ENCODE peak calls at places on chromosomes 12 and 14, in five cellular contexts. One of them, this sample, is unnamed.

GRCh38 chr14:90344920-90345557 is 13.3 kb upstream of the NRDE2 start:
- DNase-seq in IMR-90: peak; percentile 11
- DNase-seq in mesendoderm: no peak
- DNase-seq in mesenchymal stem cell: no peak
- DNase-seq in H1: no peak
- DNase-seq in this sample: no peak

GRCh38 chr12:109763201-109763841 is 49.7 kb downstream of the FAM222A start:
- DNase-seq in IMR-90: peak; percentile 58
- DNase-seq in mesendoderm: peak; percentile 56
- DNase-seq in mesenchymal stem cell: peak; percentile 65
- DNase-seq in H1: peak; percentile 35
- DNase-seq in this sample: no peak

GRCh38 chr14:105315211-105315721 is 718 bp downstream of the PACS2 start:
- DNase-seq in IMR-90: no peak
- DNase-seq in mesendoderm: peak; percentile 38
- DNase-seq in mesenchymal stem cell: peak; percentile 55
- DNase-seq in H1: peak; percentile 73
- DNase-seq in this sample: no peak

GRCh38 chr12:107318554-107318803 is 225.1 kb upstream of the CRY1 start:
- DNase-seq in IMR-90: no peak
- DNase-seq in mesendoderm: no peak
- DNase-seq in mesenchymal stem cell: no peak
- DNase-seq in H1: no peak
- DNase-seq in this sample: no peak

GRCh38 chr12:96902076-96902475 is 5.0 kb upstream of the NEDD1 start:
- DNase-seq in IMR-90: no peak
- DNase-seq in mesendoderm: no peak
- DNase-seq in mesenchymal stem cell: no peak
- DNase-seq in H1: no peak
- DNase-seq in this sample: no peak

GRCh38 chr12:67446716-67447115 is 177.6 kb downstream of the CAND1 start:
- DNase-seq in IMR-90: no peak
- DNase-seq in mesendoderm: no peak
- DNase-seq in mesenchymal stem cell: no peak
- DNase-seq in H1: no peak
- DNase-seq in this sample: no peak

GRCh38 chr12:106108187-106108816 is 30.5 kb downstream of the NUAK1 start:
- DNase-seq in IMR-90: peak; percentile 65
- DNase-seq in mesendoderm: peak; percentile 90
- DNase-seq in mesenchymal stem cell: peak; percentile 53
- DNase-seq in H1: no peak
- DNase-seq in this sample: no peak

GRCh38 chr14:73173092-73173735 is 36.9 kb downstream of the PSEN1 start:
- DNase-seq in IMR-90: peak; percentile 65
- DNase-seq in mesendoderm: peak; percentile 16
- DNase-seq in mesenchymal stem cell: peak; percentile 57
- DNase-seq in H1: no peak
- DNase-seq in this sample: peak; percentile 6

GRCh38 chr12:53585726-53586125 is 40.5 kb downstream of the ATF7 start:
- DNase-seq in IMR-90: no peak
- DNase-seq in mesendoderm: no peak
- DNase-seq in mesenchymal stem cell: no peak
- DNase-seq in H1: no peak
- DNase-seq in this sample: no peak

GRCh38 chr12:53589423-53589822 is 36.8 kb downstream of the ATF7 start:
- DNase-seq in IMR-90: no peak
- DNase-seq in mesendoderm: no peak
- DNase-seq in mesenchymal stem cell: no peak
- DNase-seq in H1: no peak
- DNase-seq in this sample: no peak

GRCh38 chr12:53589915-53590314 is 36.3 kb downstream of the ATF7 start:
- DNase-seq in IMR-90: no peak
- DNase-seq in mesendoderm: no peak
- DNase-seq in mesenchymal stem cell: no peak
- DNase-seq in H1: no peak
- DNase-seq in this sample: no peak

GRCh38 chr12:53588155-53588554 is 38.0 kb downstream of the ATF7 start:
- DNase-seq in IMR-90: no peak
- DNase-seq in mesendoderm: no peak
- DNase-seq in mesenchymal stem cell: no peak
- DNase-seq in H1: no peak
- DNase-seq in this sample: no peak

DNA sequence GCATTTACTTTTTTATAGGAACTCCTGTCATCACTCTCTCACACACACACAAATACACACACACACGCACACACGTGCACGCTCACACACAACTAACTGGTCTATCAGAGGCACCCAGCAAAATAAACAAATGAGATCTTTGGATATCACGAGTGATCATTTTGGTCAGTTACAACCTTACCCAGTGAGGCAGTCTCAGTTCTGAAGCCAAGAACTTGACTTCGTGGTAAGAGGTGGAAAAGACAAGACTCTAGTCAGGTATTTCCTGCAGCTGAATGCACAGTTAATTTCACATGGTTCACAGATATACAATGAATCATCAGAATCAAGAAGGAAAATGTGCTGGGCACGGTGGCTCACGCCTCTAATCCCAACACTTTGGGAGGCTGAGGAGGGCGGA is 39.4 kb downstream of the ATF7 start:
- DNase-seq in IMR-90: peak; percentile 63
- DNase-seq in mesendoderm: no peak
- DNase-seq in mesenchymal stem cell: no peak
- DNase-seq in H1: no peak
- DNase-seq in this sample: no peak
- H2BK15ac ChIP-seq in IMR-90: no peak overlapping the region
- H2BK15ac ChIP-seq in mesendoderm: no peak overlapping the region
- H2BK15ac ChIP-seq in mesenchymal stem cell: no peak overlapping the region
- H2BK15ac ChIP-seq in H1: no peak overlapping the region
- H2BK15ac ChIP-seq in this sample: no peak overlapping the region

DNA sequence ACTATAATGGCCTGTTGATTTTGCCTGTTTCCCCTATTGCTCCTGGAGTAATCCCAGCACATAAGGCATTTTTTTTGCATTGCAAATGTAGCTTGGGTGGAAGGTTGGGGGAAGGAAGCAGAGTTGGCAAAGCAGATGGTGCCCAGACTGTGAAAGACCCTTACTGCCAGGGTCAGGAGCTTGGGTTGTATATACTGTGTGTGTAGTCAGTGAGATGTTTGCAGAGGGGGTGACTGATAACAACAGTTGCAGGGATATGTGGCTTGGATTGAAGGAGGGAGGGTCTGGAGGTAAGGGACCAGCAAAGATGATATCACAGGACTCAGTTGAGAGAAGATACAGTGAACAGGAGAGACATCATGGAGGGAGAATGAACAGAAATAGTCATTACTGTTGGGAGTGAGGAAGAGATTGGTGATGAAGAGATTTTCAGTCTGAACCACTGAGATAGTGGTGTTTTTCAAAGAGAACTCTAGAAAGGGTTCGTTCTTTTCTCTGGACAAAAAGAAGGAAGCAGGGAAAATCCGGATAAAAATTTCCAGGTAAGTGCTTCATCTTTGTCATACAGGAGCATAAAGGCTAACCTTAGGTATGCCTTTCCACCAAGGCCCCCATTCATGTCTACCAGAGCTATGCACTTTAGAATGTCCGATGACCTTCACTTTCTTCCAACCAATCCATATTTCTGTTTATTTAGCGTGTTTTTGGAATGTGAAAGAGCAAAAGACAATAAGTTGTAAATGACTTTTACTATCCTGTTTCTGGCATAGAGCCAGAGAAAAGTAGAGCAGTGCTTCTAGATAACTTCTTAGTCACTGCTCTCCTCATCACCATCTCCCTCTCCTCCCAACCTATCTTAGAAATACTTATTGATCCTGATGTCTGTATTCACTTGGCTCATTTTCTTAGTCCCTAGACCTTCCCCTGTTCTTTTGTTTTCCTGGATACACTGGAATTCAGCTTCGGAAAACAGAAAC is 116.4 kb downstream of the TTC6 start:
- DNase-seq in IMR-90: no peak
- DNase-seq in mesendoderm: no peak
- DNase-seq in mesenchymal stem cell: no peak
- DNase-seq in H1: no peak
- DNase-seq in this sample: no peak
- H3K23ac ChIP-seq in IMR-90: no peak overlapping the region
- H3K23ac ChIP-seq in mesendoderm: no peak overlapping the region
- H3K23ac ChIP-seq in mesenchymal stem cell: no peak overlapping the region
- H3K23ac ChIP-seq in H1: no peak overlapping the region
- H3K23ac ChIP-seq in this sample: no peak overlapping the region

GRCh38 chr14:93970967-93971634 is 5.3 kb downstream of the ASB2 start:
- DNase-seq in IMR-90: peak; percentile 18
- DNase-seq in mesendoderm: no peak
- DNase-seq in mesenchymal stem cell: no peak
- DNase-seq in H1: no peak
- DNase-seq in this sample: no peak
- H3K4me3 ChIP-seq in IMR-90: no peak overlapping the region
- H3K4me3 ChIP-seq in mesendoderm: no peak overlapping the region
- H3K4me3 ChIP-seq in mesenchymal stem cell: peak overlapping the region; percentile 60
- H3K4me3 ChIP-seq in H1: no peak overlapping the region
- H3K4me3 ChIP-seq in this sample: no peak overlapping the region

GRCh38 chr12:47816646-47817271 is 2.9 kb downstream of the HDAC7 start:
- DNase-seq in IMR-90: no peak
- DNase-seq in mesendoderm: peak; percentile 56
- DNase-seq in mesenchymal stem cell: no peak
- DNase-seq in H1: no peak
- DNase-seq in this sample: no peak

GRCh38 chr12:47818382-47818700 is 1.4 kb downstream of the HDAC7 start:
- DNase-seq in IMR-90: peak; percentile 43
- DNase-seq in mesendoderm: peak; percentile 57
- DNase-seq in mesenchymal stem cell: peak; percentile 64
- DNase-seq in H1: no peak
- DNase-seq in this sample: no peak

GRCh38 chr12:47818701-47819543 is 781 bp downstream of the HDAC7 start:
- DNase-seq in IMR-90: no peak
- DNase-seq in mesendoderm: peak; percentile 67
- DNase-seq in mesenchymal stem cell: peak; percentile 56
- DNase-seq in H1: peak; percentile 84
- DNase-seq in this sample: peak; percentile 64

GRCh38 chr12:47818007-47818376 is 1.7 kb downstream of the HDAC7 start:
- DNase-seq in IMR-90: no peak
- DNase-seq in mesendoderm: no peak
- DNase-seq in mesenchymal stem cell: no peak
- DNase-seq in H1: no peak
- DNase-seq in this sample: no peak

GRCh38 chr12:47817272-47818006 is 2.3 kb downstream of the HDAC7 start:
- DNase-seq in IMR-90: no peak
- DNase-seq in mesendoderm: no peak
- DNase-seq in mesenchymal stem cell: peak; percentile 55
- DNase-seq in H1: no peak
- DNase-seq in this sample: no peak
- H2BK15ac ChIP-seq in IMR-90: peak overlapping the region; percentile 63
- H2BK15ac ChIP-seq in mesendoderm: no peak overlapping the region
- H2BK15ac ChIP-seq in mesenchymal stem cell: peak overlapping the region; percentile 39
- H2BK15ac ChIP-seq in H1: peak overlapping the region; percentile 29
- H2BK15ac ChIP-seq in this sample: no peak overlapping the region

GRCh38 chr14:38206689-38207088 is 1.0 kb upstream of the SSTR1 start:
- DNase-seq in IMR-90: no peak
- DNase-seq in mesendoderm: no peak
- DNase-seq in mesenchymal stem cell: no peak
- DNase-seq in H1: no peak
- DNase-seq in this sample: no peak
- H3K23ac ChIP-seq in IMR-90: no peak overlapping the region
- H3K23ac ChIP-seq in mesendoderm: no peak overlapping the region
- H3K23ac ChIP-seq in mesenchymal stem cell: no peak overlapping the region
- H3K23ac ChIP-seq in H1: no peak overlapping the region
- H3K23ac ChIP-seq in this sample: no peak overlapping the region

DNA sequence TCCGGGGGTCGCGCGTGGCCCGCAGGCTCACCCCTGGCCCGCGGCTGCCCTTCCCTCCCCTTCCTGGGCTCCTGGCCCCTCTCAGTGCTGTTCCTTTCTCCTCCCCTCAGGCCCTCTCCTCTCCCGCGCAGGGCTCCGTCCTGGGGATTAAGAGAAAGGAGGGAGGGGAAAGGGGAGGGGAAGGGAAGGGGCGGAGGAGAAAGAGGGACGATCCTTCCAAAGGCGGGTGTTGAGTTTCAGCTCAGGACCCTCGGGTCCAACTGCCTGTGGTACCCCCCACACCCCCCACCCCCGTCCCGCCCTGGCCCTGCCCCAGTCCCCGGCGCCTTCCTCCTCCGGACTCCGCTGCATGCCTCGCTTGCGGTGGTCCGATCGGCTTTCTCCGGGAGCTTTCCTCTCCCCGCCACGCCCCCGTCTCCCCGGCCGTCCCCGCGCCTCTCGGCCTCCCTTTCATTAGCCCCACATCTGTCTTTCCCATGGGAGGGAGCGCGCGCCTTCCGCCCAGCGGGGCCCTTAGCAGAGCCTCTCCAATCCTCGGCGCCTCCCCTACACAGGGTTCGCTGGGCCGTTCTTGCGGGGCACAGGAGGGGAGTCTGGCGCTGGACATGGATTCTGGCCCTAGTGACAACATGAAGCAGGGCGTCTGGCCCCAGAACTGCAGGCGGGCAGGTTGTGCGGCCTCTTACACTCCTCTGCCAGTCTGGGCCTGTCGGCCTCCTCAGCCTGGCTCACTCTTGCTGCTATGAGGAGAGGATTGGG is 1.4 kb upstream of the EFS start:
- DNase-seq in IMR-90: peak; percentile 72
- DNase-seq in mesendoderm: peak; percentile 97
- DNase-seq in mesenchymal stem cell: peak; percentile 85
- DNase-seq in H1: peak; percentile 92
- DNase-seq in this sample: peak; percentile 94
- H3K4me3 ChIP-seq in IMR-90: peak overlapping the region; percentile 55
- H3K4me3 ChIP-seq in mesendoderm: peak overlapping the region; percentile 80
- H3K4me3 ChIP-seq in mesenchymal stem cell: peak overlapping the region; percentile 44
- H3K4me3 ChIP-seq in H1: peak overlapping the region; percentile 76
- H3K4me3 ChIP-seq in this sample: peak overlapping the region; percentile 94

DNA sequence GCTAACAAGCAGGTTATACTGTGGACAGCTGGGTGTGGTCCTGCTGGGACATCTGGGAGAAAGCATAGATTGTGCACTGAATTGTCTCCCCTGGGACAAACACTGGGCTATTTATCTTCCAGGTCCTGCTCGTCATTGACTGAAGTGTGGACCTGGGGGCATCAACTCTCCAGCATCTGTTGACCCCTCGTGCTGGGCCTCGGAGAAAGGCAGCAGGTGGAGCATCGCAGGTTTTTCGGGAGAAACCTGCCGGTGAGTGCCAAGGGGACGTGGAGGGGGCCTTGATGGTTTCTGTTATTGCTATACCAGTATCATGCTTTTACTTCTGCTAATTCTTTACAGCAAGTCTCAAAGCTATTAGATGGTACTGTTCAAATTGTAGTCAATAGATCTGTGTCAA is 81.3 kb downstream of the CPSF2 start:
- DNase-seq in IMR-90: no peak
- DNase-seq in mesendoderm: no peak
- DNase-seq in mesenchymal stem cell: no peak
- DNase-seq in H1: no peak
- DNase-seq in this sample: no peak
- H2BK15ac ChIP-seq in IMR-90: no peak overlapping the region
- H2BK15ac ChIP-seq in mesendoderm: no peak overlapping the region
- H2BK15ac ChIP-seq in mesenchymal stem cell: no peak overlapping the region
- H2BK15ac ChIP-seq in H1: no peak overlapping the region
- H2BK15ac ChIP-seq in this sample: no peak overlapping the region

This sample was measured in neuronal stem cell.